ENCODE peak calls at places on chromosomes 11 and 22, in six cellular contexts. P is HepG2, H is IMR-90, K is A549, E is GM12878, S is K562. W is an unnamed sample.

GRCh38 chr22:38012604-38013072 is 28.3 kb upstream of the SOX10 start:
- DNase-seq in P (peak), H (peak), K (no peak), E (no peak), S (no peak), W (no peak)

GRCh38 chr22:47206819-47207218 is 444.4 kb downstream of the TBC1D22A start:
- DNase-seq in P (no peak), H (no peak), K (no peak), E (no peak), S (no peak), W (no peak)

GRCh38 chr22:35191412-35191811 is 65.9 kb upstream of the HMGXB4 start:
- DNase-seq in P (peak), H (peak), K (peak), E (no peak), S (no peak), W (no peak)

GRCh38 chr11:57422669-57423068 is 4.3 kb downstream of the SLC43A3 start:
- DNase-seq in P (no peak), H (no peak), K (no peak), E (no peak), S (no peak), W (no peak)

GRCh38 chr22:41048791-41049717 is 43.3 kb upstream of the EP300 start:
- DNase-seq in P (peak), H (peak), K (no peak), E (no peak), S (peak), W (peak)

GRCh38 chr22:36302439-36303114 is 49.6 kb downstream of the APOL1 start:
- DNase-seq in P (no peak), H (peak), K (no peak), E (no peak), S (no peak), W (no peak)

GRCh38 chr11:134678152-134678551 is 266.1 kb upstream of the B3GAT1 start:
- DNase-seq in P (no peak), H (no peak), K (no peak), E (no peak), S (no peak), W (no peak)

GRCh38 chr22:27212617-27213177 is 555.3 kb downstream of the MIAT start:
- DNase-seq in P (no peak), H (peak), K (peak), E (no peak), S (peak), W (peak)

GRCh38 chr11:105935791-105936190 is 86.2 kb downstream of the MSANTD4 start:
- DNase-seq in P (no peak), H (peak), K (no peak), E (no peak), S (no peak), W (no peak)

GRCh38 chr22:23751441-23751996 is 607 bp upstream of the ZNF70 start:
- DNase-seq in P (no peak), H (no peak), K (peak), E (no peak), S (peak), W (peak)

GRCh38 chr11:8356731-8357504 is 93.2 kb upstream of the LMO1 start:
- DNase-seq in P (no peak), H (no peak), K (no peak), E (no peak), S (no peak), W (no peak)

GRCh38 chr22:24094966-24095365 is 83.9 kb downstream of the CABIN1 start:
- DNase-seq in P (no peak), H (no peak), K (no peak), E (no peak), S (no peak), W (no peak)

GRCh38 chr11:102449651-102450570 is 2.7 kb downstream of the TMEM123 start:
- DNase-seq in P (peak), H (no peak), K (no peak), E (no peak), S (no peak), W (no peak)

GRCh38 chr11:70525466-70525865 is 127.1 kb downstream of the CTTN start:
- DNase-seq in P (no peak), H (no peak), K (no peak), E (no peak), S (no peak), W (no peak)

GRCh38 chr22:42964994-42965699 is 49.8 kb downstream of the PACSIN2 start:
- DNase-seq in P (peak), H (peak), K (no peak), E (no peak), S (no peak), W (no peak)

GRCh38 chr11:129077191-129077590 is 114.9 kb downstream of the ARHGAP32 start:
- DNase-seq in P (no peak), H (no peak), K (no peak), E (no peak), S (no peak), W (no peak)

GRCh38 chr22:44860311-44860710 is 107.9 kb downstream of the ARHGAP8 start:
- DNase-seq in P (no peak), H (no peak), K (no peak), E (no peak), S (no peak), W (no peak)

GRCh38 chr11:26698224-26698623 is 23.6 kb downstream of the SLC5A12 start:
- DNase-seq in P (no peak), H (no peak), K (no peak), E (no peak), S (no peak), W (no peak)

GRCh38 chr22:43039800-43040199 is 24.9 kb upstream of the PACSIN2 start:
- DNase-seq in P (peak), H (no peak), K (no peak), E (no peak), S (no peak), W (no peak)

GRCh38 chr11:43567396-43567975 is 113.1 kb upstream of the HSD17B12 start:
- DNase-seq in P (peak), H (peak), K (peak), E (no peak), S (peak), W (peak)

GRCh38 chr11:123091541-123091940 is 29.6 kb upstream of the HSPA8 start:
- DNase-seq in P (no peak), H (no peak), K (no peak), E (no peak), S (no peak), W (no peak)

GRCh38 chr22:27801197-27801615 is 350 bp downstream of the MN1 start:
- DNase-seq in P (no peak), H (peak), K (peak), E (no peak), S (peak), W (peak)

GRCh38 chr11:59754859-59755700 is at the start of gene STX3:
- DNase-seq in P (peak), H (peak), K (peak), E (no peak), S (peak), W (peak)

GRCh38 chr22:49460662-49461371 is 366.9 kb downstream of the BRD1 start:
- DNase-seq in P (no peak), H (no peak), K (no peak), E (no peak), S (no peak), W (no peak)

GRCh38 chr11:69262918-69263735 is 30.8 kb upstream of the MYEOV start:
- DNase-seq in P (no peak), H (no peak), K (no peak), E (no peak), S (no peak), W (no peak)

GRCh38 chr11:117669062-117669461 is 128.0 kb downstream of the DSCAML1 start:
- DNase-seq in P (no peak), H (no peak), K (no peak), E (no peak), S (no peak), W (no peak)

GRCh38 chr11:68667511-68668253 is 16.7 kb upstream of the GAL start:
- DNase-seq in P (no peak), H (no peak), K (no peak), E (no peak), S (no peak), W (no peak)

GRCh38 chr11:112229159-112229558 is 2.9 kb downstream of the PTS start:
- DNase-seq in P (no peak), H (no peak), K (no peak), E (no peak), S (no peak), W (no peak)

GRCh38 chr11:32005786-32006406 is 85.0 kb upstream of the RCN1 start:
- DNase-seq in P (no peak), H (peak), K (no peak), E (no peak), S (no peak), W (no peak)

GRCh38 chr11:403761-404431 is 9.9 kb downstream of the PKP3 start:
- DNase-seq in P (no peak), H (no peak), K (no peak), E (no peak), S (no peak), W (no peak)

GRCh38 chr11:12889243-12889642 is 119.9 kb upstream of the RASSF10 start:
- DNase-seq in P (no peak), H (peak), K (no peak), E (no peak), S (no peak), W (no peak)

GRCh38 chr11:66701432-66702240 is 23.9 kb upstream of the RBM4B start:
- DNase-seq in P (peak), H (no peak), K (no peak), E (no peak), S (peak), W (no peak)

GRCh38 chr11:27388869-27389268 is 25.9 kb upstream of the CCDC34 start:
- DNase-seq in P (no peak), H (peak), K (no peak), E (no peak), S (peak), W (no peak)

GRCh38 chr22:35059632-35060031 is 6.3 kb upstream of the ISX start:
- DNase-seq in P (no peak), H (no peak), K (no peak), E (no peak), S (no peak), W (no peak)

GRCh38 chr11:65859812-65860277 is 388 bp upstream of the MUS81 start:
- DNase-seq in P (no peak), H (no peak), K (no peak), E (no peak), S (no peak), W (no peak)

GRCh38 chr11:77351281-77351905 is 49.9 kb upstream of the GDPD4 start:
- DNase-seq in P (no peak), H (peak), K (no peak), E (no peak), S (no peak), W (no peak)

GRCh38 chr11:75490221-75491181 is 35.2 kb downstream of the GDPD5 start:
- DNase-seq in P (no peak), H (peak), K (no peak), E (no peak), S (no peak), W (no peak)

GRCh38 chr22:22424956-22425355 is 83.6 kb downstream of the ZNF280B start:
- DNase-seq in P (no peak), H (no peak), K (no peak), E (no peak), S (no peak), W (no peak)

GRCh38 chr22:39728236-39728860 is 157.8 kb downstream of the CACNA1I start:
- DNase-seq in P (no peak), H (no peak), K (no peak), E (no peak), S (no peak), W (no peak)
- TF ChIP-seq BHLHE40 in P (no peak), H (no peak), K (no peak), E (no peak), S (no peak), W (no peak)

DNA sequence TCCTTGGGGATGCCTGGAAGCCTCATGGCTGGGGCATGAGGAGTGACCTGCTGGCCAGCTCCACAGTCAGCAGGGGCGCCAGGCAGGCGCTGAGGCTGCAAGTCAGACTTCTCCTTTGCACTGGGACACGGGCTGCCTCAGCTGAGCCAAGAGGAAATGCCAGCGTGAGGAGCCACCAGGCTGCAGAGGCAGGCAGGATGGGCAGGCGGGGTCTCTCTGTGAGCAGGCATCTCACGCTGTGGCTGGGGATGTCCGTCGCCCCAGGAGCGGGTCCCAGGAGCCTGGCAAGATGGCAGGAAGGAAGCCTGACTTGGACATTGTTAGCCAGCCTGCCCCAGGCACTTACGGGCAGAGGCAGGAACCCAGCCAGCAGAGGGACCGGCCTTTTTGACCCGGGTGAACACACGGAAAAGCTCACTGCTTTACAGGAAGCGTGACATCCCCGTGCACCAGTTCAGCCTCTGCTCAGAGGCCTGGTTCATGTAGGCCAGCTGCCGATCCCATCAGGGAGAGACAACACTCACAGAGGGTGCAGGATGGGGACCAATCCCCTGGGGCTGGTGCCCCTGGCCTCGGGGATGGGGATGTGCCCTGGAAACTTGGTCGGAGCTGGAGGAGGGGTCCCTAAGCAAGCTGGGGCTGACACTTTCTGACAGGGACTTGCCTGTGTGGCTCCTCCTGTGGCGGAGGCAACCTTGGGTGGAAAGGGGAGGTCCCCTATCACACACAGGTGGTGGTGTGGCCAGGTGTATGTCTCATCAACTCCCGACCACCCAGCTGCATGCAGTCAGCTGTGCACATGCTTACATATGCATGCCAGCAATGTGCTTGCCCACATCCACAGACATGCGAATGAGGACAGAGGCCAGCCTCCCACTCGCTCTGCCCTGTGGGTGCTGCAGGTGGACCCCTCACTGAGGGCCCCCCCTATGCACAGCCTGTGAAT is 10.0 kb downstream of the GNB1L start:
- DNase-seq in P (no peak), H (peak), K (no peak), E (no peak), S (no peak), W (no peak)
- TF ChIP-seq BHLHE40 in P (no peak), H (no peak), K (no peak), E (no peak), S (no peak), W (no peak)

DNA sequence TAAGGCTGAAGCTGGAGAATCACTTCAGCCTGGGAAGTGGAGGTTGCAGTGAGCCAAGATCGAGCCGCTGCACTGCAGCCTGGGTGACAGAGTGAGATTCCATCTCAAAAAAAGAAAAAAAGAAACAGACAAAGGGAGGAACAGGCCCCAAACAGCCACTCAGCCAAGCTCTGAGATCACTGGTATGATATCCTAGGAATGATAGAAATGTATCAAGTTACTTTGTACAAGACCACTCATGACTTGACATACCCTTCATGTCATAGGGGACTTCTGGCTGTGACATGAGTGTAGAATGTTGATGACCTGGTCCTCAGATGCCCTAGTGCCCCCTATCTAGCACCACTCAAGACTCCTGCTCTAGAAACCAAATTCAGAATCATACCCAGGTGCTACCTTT is 216.5 kb downstream of the NAV2 start:
- DNase-seq in P (no peak), H (no peak), K (no peak), E (no peak), S (no peak), W (no peak)
- TF ChIP-seq BHLHE40 in P (no peak), H (no peak), K (no peak), E (no peak), S (no peak), W (no peak)

DNA sequence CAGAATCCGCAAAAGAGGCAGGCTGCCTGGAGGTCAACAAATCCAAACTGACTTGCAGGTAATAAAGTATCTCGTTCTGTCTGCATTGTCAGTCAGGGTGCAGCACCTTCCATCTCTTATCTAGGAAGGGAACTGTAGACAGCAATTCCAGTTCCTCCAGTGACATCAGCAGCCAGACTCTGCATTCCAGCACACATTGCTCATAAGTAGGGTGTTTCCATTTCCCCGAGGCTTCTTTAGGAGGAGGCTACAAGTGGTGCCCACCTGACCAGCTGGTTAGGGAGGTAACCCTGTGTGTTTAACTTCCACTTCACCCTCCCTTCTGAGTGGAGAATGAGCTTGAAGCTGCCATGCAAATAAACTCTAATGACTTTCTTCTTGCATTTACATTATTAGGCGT is 53.3 kb downstream of the NTM start:
- DNase-seq in P (no peak), H (peak), K (peak), E (no peak), S (no peak), W (no peak)
- TF ChIP-seq BHLHE40 in P (no peak), H (no peak), K (no peak), E (no peak), S (no peak), W (no peak)

GRCh38 chr11:120708511-120709183 is 197.1 kb downstream of the GRIK4 start:
- DNase-seq in P (no peak), H (no peak), K (no peak), E (no peak), S (no peak), W (no peak)

GRCh38 chr11:120712014-120712413 is 200.5 kb downstream of the GRIK4 start:
- DNase-seq in P (no peak), H (no peak), K (no peak), E (no peak), S (no peak), W (no peak)

GRCh38 chr11:120709808-120710207 is 198.3 kb downstream of the GRIK4 start:
- DNase-seq in P (no peak), H (no peak), K (no peak), E (peak), S (no peak), W (no peak)

GRCh38 chr11:120712862-120713770 is 201.6 kb downstream of the GRIK4 start:
- DNase-seq in P (no peak), H (no peak), K (no peak), E (no peak), S (no peak), W (no peak)

DNA sequence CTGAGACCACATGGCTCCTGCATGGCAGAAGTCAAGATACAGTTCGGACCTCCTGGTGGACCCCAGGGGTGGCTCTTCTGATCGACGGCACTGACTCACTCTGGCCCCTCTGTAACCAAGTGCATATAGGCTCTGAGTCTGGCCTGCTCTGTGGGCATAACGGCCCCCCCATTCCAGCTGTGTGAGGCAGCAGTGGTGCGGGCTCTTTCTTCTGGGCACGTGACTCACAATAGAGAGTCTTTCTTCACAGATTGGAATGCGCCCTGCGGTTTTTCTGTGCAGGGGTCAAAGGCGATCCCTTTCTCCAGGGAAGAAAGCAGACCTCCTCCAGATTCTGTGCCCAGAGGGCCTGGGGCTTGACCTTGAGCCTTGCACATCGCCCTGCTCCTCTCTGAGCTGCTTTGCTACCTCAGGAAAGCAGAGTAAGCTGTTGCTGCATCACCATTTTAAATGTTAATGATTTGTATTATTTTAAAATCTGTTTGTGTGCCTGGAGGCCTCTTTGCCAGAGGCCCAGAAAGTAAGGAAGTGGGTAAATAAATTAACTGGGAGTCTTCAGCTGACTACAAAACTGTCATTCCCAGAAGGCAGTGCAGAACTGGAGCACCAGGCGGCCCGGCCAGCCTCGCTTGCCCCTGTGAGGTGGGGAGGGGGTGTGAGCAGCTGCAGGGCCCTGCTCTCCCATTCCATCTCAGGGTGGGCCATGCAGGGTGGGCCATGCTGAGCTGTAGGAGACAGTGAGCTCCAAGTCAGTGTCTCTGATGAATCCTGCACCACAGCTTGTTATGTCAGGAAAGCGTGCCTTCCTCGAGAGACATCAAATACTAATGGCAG is 199.0 kb downstream of the GRIK4 start:
- DNase-seq in P (peak), H (peak), K (no peak), E (no peak), S (no peak), W (no peak)
- TF ChIP-seq BHLHE40 in P (peak), H (peak), K (no peak), E (no peak), S (no peak), W (no peak)

DNA sequence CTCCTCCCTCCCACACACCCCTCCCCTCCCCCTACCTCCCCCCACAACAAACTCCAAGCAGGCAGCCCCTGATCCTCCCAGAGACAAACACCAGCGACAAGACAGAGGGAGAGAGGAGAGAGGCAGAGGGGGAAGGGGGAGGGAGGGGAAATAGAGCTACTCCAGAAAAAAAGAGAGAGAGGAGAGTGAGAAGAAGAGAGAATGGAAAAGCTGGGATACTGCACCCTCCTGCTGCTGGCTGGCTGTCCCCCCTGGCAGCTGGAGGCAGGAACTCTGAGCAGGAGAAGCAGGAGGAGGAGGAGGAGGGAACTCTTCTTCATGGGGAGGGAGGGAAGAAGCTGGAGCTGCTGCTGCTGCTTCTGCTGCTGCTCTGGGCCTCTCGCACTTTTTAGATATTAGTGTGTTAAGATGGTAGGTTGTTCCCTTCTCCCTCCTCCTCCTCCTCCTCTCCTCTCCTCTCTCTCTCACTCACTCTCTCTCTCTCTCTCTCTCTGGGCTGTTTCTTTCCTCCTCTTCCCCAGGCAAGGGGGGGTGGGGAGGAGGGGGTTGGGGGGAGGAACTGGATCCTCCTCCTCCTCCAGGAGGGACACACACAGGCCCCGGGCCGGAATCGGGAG is 435 bp downstream of the PHF21A start:
- DNase-seq in P (peak), H (peak), K (no peak), E (no peak), S (peak), W (peak)
- TF ChIP-seq BHLHE40 in P (no peak), H (no peak), K (no peak), E (no peak), S (no peak), W (no peak)

W was measured in HEK293T.